ENCODE peak calls at places on chromosomes 13 and 19, in five cellular contexts. D is GM23338, W is HepG2, X is A549, P is K562. Y is an unnamed sample.

GRCh38 chr13:66859934-66860867 is 369.9 kb downstream of the PCDH9 start:
- DNase-seq in W (no peak), D (peak; percentile 19), P (no peak), X (no peak), Y (no peak)

GRCh38 chr19:46789371-46789770 is 977 bp upstream of the SLC1A5 start:
- DNase-seq in X (no peak), P (no peak), W (no peak), D (no peak), Y (no peak)

GRCh38 chr13:80083516-80084085 is 257.3 kb downstream of the SPRY2 start:
- DNase-seq in P (no peak), D (no peak), W (no peak), X (no peak), Y (no peak)

GRCh38 chr13:20405691-20406090 is 120.0 kb downstream of the CRYL1 start:
- DNase-seq in W (no peak), X (no peak), D (peak; percentile 85), P (no peak), Y (no peak)

GRCh38 chr13:23851106-23851505 is 38.1 kb downstream of the MIPEP start:
- DNase-seq in X (no peak), P (no peak), D (no peak), W (no peak), Y (no peak)

GRCh38 chr19:47781590-47782318 is 3.3 kb downstream of the SELENOW start:
- DNase-seq in D (no peak), P (no peak), W (no peak), X (no peak), Y (no peak)

GRCh38 chr19:41698746-41699230 is 9.6 kb upstream of the CEACAM5 start:
- DNase-seq in P (no peak), W (no peak), D (no peak), X (peak; percentile 55), Y (no peak)

GRCh38 chr13:109724603-109725002 is 61.8 kb downstream of the IRS2 start:
- DNase-seq in P (no peak), W (no peak), X (no peak), D (no peak), Y (no peak)

GRCh38 chr13:101390461-101390860 is 25.8 kb downstream of the NALCN start:
- DNase-seq in X (no peak), D (no peak), W (no peak), P (no peak), Y (no peak)

GRCh38 chr13:58081301-58081820 is 449.8 kb downstream of the PCDH17 start:
- DNase-seq in P (no peak), D (peak; percentile 18), X (no peak), W (no peak), Y (no peak)

GRCh38 chr19:17406039-17406886 is 833 bp upstream of the BST2 start:
- DNase-seq in X (no peak), D (no peak), P (peak; percentile 41), W (no peak), Y (peak; percentile 10)

GRCh38 chr19:17206736-17207581 is 8.2 kb upstream of the USE1 start:
- DNase-seq in D (no peak), X (no peak), P (no peak), W (no peak), Y (no peak)

DNA sequence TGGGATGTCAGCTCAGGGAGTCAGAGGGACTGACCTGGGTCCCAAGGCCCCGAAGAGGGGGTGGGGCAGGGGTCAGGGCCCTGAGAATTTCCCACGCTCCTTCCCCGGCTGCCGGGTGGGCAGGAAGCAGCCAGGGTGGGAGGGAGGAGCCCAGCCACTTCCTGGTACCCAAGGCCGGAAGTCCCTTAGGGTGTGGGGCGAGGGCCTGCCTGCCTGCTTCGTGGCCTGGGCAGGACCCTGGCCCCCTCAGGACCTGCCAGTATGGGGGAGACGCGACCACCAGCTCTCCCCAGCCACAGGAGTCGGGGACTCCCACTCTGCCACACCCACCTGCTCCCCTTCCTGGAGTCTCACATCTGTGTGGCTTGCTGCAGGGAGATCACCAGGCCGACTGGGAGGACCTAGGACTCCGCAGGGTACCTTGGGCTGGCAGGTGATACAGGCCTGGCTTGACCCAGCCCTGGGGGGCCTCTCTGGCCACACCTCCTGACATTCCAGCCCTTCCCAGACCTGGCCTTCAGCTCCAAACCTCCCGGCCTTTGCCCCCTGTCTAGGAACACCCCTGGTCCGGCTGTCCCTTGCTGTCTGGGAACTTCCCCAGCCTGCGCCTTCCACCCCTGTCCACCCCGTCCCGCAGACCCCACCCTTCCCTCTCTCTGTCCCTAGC is 9.8 kb upstream of the CIRBP start:
- DNase-seq in X (peak; percentile 91), P (no peak), W (peak; percentile 86), D (peak; percentile 81), Y (peak; percentile 62)
- TF ChIP-seq REST in X (no peak), P (peak; percentile 67), W (no peak), D (no peak), Y (no peak)

DNA sequence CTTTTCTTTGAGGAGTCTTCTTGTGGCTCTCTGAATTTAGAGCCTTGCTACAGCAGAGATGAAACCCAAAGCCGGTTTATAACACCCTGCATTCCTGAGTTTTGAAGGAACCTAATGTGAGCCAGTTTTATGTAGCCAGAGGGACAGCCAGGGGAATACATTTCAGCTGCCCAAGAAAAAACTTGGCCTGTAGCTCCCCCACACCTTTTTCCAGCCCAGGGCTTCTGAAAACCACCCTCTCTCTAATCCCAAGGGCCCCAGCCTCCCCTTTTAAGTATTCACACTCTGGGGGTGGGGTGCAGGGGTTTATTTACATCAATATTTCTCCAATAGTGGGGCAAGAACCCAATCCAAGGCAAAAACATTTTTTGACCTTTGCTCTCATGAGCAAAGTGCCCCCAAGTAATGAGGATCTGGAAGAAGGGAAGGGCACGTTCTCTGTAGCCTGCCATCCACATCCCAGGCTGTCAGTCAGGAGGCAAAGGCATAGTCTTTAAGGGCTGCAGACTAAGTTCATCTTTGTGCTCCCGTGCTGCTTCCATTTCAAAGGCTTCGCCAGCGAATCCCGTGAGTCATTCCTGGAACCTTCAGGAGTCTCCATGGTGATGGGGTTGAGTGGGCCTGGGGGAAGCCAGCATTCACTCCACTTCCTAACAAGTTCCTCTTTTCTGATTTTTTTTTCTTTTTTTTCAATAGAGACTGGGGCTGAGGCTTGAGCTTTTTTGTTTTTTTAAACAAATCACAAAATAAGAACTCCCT is 33.2 kb upstream of the MEDAG start:
- DNase-seq in X (no peak), W (peak; percentile 26), D (peak; percentile 88), P (no peak), Y (peak; percentile 55)
- H3K4me1 ChIP-seq in X (no peaks in the 10 kb centered on the region), W (peaks cover 37% of the 10 kb centered on the region), D (peaks cover 35% of the 10 kb centered on the region), P (peaks cover 5% of the 10 kb centered on the region), Y (peaks cover 25% of the 10 kb centered on the region)

DNA sequence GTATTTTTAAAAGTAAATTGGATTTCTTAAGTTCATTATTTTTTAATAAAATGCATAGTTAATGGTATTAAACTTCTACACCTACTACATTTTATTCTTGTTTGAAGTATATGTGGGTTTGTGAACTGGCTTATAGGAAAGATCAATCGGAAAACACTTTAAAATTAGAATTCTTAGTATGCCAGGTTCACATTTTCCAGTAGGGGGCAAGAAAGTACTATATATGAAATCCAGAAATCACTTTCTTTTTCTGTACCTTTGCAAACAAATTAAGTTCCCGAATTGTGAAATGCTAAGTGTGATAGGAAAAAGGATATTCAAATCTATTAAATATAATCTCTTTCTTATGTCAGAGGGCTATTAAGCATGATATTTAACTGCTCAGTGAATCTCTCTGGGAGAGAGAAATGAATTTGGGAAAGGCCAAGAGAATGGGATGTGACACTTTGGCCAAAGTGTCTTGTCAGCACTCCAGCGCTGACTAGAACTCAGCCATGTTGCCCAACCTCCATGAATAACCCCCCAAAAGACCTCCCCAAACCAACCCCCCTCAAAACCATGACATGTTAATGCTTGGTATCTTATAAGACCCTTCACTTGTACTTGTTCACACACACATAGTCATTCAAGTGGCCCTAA is 122.6 kb upstream of the SLC10A2 start:
- DNase-seq in W (no peak), X (peak; percentile 0), P (no peak), D (peak; percentile 57), Y (peak; percentile 23)
- TF ChIP-seq REST in W (no peak), X (no peak), P (no peak), D (no peak), Y (no peak)

GRCh38 chr13:44271031-44271433 is 102.6 kb upstream of the SERP2 start:
- DNase-seq in W (no peak), D (no peak), X (peak; percentile 49), P (no peak), Y (no peak)
- H3K4me1 ChIP-seq in W (peaks cover 20% of the 10 kb centered on the region), D (no peaks in the 10 kb centered on the region), X (peaks cover 34% of the 10 kb centered on the region), P (no peaks in the 10 kb centered on the region), Y (peaks cover 46% of the 10 kb centered on the region)

Y was measured in SK-N-SH.